ENCODE peak calls at places on chromosomes 7 and 10, in four cellular contexts. O is heart left ventricle; N is activated T-helper 1 cell treated with anti-CD3 and anti-CD28 coated beads, Interleukin-2, amount 50 U/mL, for 16 hours; Y is T follicular helper cell. M is an unnamed sample.

GRCh38 chr10:13924020-13924725 is 337.4 kb downstream of the PRPF18 start:
- DNase-seq in Y (no peak), O (no peak), N (no peak), M (no peak)

GRCh38 chr7:144118341-144118740 is 4.6 kb upstream of the OR2A14 start:
- DNase-seq in O (no peak), N (no peak), Y (no peak), M (no peak)

GRCh38 chr10:63765126-63765525 is 243.9 kb downstream of the REEP3 start:
- DNase-seq in N (no peak), Y (no peak), O (no peak), M (no peak)

GRCh38 chr7:84722086-84722485 is 464.8 kb downstream of the SEMA3D start:
- DNase-seq in N (no peak), O (no peak), Y (no peak), M (no peak)

GRCh38 chr10:49592726-49593563 is 17.2 kb upstream of the SLC18A3 start:
- DNase-seq in Y (peak; percentile 19), N (peak; percentile 17), O (peak; percentile 41), M (no peak)

GRCh38 chr7:33807779-33808482 is 97.4 kb upstream of the BMPER start:
- DNase-seq in O (no peak), Y (no peak), N (no peak), M (peak; percentile 64)

GRCh38 chr7:47779341-47779771 is 168.9 kb downstream of the PKD1L1 start:
- DNase-seq in N (no peak), Y (no peak), O (no peak), M (no peak)

GRCh38 chr10:79243211-79244067 is 103.8 kb upstream of the PPIF start:
- DNase-seq in N (peak; percentile 35), O (peak; percentile 67), Y (peak; percentile 31), M (peak; percentile 78)

GRCh38 chr7:76048668-76048988 is 722 bp downstream of the MDH2 start:
- DNase-seq in N (no peak), Y (no peak), O (no peak), M (no peak)

GRCh38 chr10:7432884-7433726 is 22.3 kb upstream of the SFMBT2 start:
- DNase-seq in O (no peak), Y (no peak), N (no peak), M (no peak)

GRCh38 chr7:51246258-51247245 is 70.1 kb downstream of the COBL start:
- DNase-seq in O (peak; percentile 87), N (no peak), Y (no peak), M (no peak)

GRCh38 chr10:94138391-94138790 is 144.7 kb downstream of the PLCE1 start:
- DNase-seq in Y (no peak), N (no peak), O (no peak), M (no peak)

GRCh38 chr7:147196476-147196875 is 1079.9 kb downstream of the CNTNAP2 start:
- DNase-seq in Y (no peak), O (no peak), N (no peak), M (no peak)

GRCh38 chr10:15813415-15813814 is 46.9 kb downstream of the MINDY3 start:
- DNase-seq in Y (no peak), N (no peak), O (no peak), M (no peak)

GRCh38 chr10:119448579-119449209 is 93.8 kb downstream of the RGS10 start:
- DNase-seq in N (no peak), O (no peak), Y (no peak), M (no peak)

GRCh38 chr7:36079446-36080025 is 73.5 kb upstream of the EEPD1 start:
- DNase-seq in Y (no peak), O (no peak), N (no peak), M (no peak)

GRCh38 chr7:99255463-99255862 is 17.2 kb upstream of the MYH16 start:
- DNase-seq in O (no peak), N (no peak), Y (no peak), M (no peak)

GRCh38 chr7:92916751-92917369 is 80.5 kb upstream of the CDK6 start:
- DNase-seq in N (no peak), Y (no peak), O (no peak), M (no peak)

GRCh38 chr10:48343871-48344598 is 37.6 kb downstream of the MAPK8 start:
- DNase-seq in Y (no peak), O (no peak), N (no peak), M (no peak)

GRCh38 chr7:99579956-99580777 is 17.9 kb upstream of the TMEM225B start:
- DNase-seq in O (peak; percentile 32), Y (peak; percentile 41), N (peak; percentile 43), M (peak; percentile 74)

GRCh38 chr7:142420554-142421362 is 162.9 kb upstream of the PRSS58 start:
- DNase-seq in N (no peak), Y (no peak), O (no peak), M (no peak)

GRCh38 chr10:94133239-94133638 is 139.5 kb downstream of the PLCE1 start:
- DNase-seq in Y (no peak), N (no peak), O (peak; percentile 84), M (peak; percentile 80)

GRCh38 chr7:18420758-18421157 is 74.8 kb upstream of the HDAC9 start:
- DNase-seq in N (no peak), Y (no peak), O (no peak), M (no peak)

GRCh38 chr10:124377101-124377500 is 41.6 kb downstream of the OAT start:
- DNase-seq in O (no peak), Y (no peak), N (no peak), M (no peak)

GRCh38 chr10:80506189-80506575 is 31.5 kb upstream of the SH2D4B start:
- DNase-seq in N (no peak), O (no peak), Y (no peak), M (peak; percentile 34)

GRCh38 chr7:129771928-129772479 is 160.5 kb downstream of the NRF1 start:
- DNase-seq in O (no peak), N (no peak), Y (no peak), M (no peak)

GRCh38 chr7:128039487-128040099 is 8.4 kb upstream of the LRRC4 start:
- DNase-seq in Y (no peak), O (no peak), N (no peak), M (no peak)

GRCh38 chr10:31847518-31847917 is 81.1 kb downstream of the ARHGAP12 start:
- DNase-seq in O (no peak), N (no peak), Y (no peak), M (peak; percentile 30)

M was measured in Right ventricle myocardium inferior.